ENCODE peak calls at places on chromosome 21, in four cellular contexts. O is heart right ventricle, U is body of pancreas, A is AG04450. E is an unnamed sample.

GRCh38 chr21:28644762-28645161 is 347.9 kb downstream of the LTN1 start:
- DNase-seq in O (no peak), U (no peak), A (no peak), E (no peak)

GRCh38 chr21:28442624-28443023 is 550.1 kb downstream of the LTN1 start:
- DNase-seq in O (no peak), U (no peak), A (no peak), E (no peak)

GRCh38 chr21:32566990-32567389 is 18.3 kb downstream of the TCP10L start:
- DNase-seq in A (no peak), U (no peak), O (no peak), E (no peak)

GRCh38 chr21:16592399-16592798 is 862.6 kb downstream of the USP25 start:
- DNase-seq in U (no peak), O (no peak), A (no peak), E (no peak)

GRCh38 chr21:20882462-20883415 is 115.5 kb upstream of the NCAM2 start:
- DNase-seq in A (no peak), O (no peak), U (peak), E (peak)

GRCh38 chr21:32048353-32048752 is 175.5 kb downstream of the HUNK start:
- DNase-seq in O (no peak), U (no peak), A (no peak), E (peak)

GRCh38 chr21:42047821-42048613 is 23.1 kb upstream of the UMODL1 start:
- DNase-seq in A (peak), O (peak), U (peak), E (no peak)

GRCh38 chr21:29164330-29164942 is 34.0 kb downstream of the MAP3K7CL start:
- DNase-seq in A (no peak), U (no peak), O (no peak), E (no peak)

GRCh38 chr21:46532080-46532479 is 72.8 kb downstream of the S100B start:
- DNase-seq in A (no peak), U (no peak), O (no peak), E (no peak)

GRCh38 chr21:16522512-16522911 is 792.7 kb downstream of the USP25 start:
- DNase-seq in U (no peak), A (peak), O (no peak), E (no peak)

GRCh38 chr21:15023782-15024181 is 41.0 kb downstream of the NRIP1 start:
- DNase-seq in A (no peak), O (no peak), U (no peak), E (no peak)

GRCh38 chr21:27796106-27796505 is 829.2 kb upstream of the ADAMTS5 start:
- DNase-seq in O (no peak), U (no peak), A (peak), E (no peak)

GRCh38 chr21:16085436-16085835 is 355.7 kb downstream of the USP25 start:
- DNase-seq in U (no peak), A (no peak), O (no peak), E (no peak)

GRCh38 chr21:28761709-28762356 is 230.8 kb downstream of the LTN1 start:
- DNase-seq in O (no peak), U (no peak), A (no peak), E (no peak)

GRCh38 chr21:32559004-32559610 is 26.2 kb downstream of the TCP10L start:
- DNase-seq in O (no peak), U (no peak), A (no peak), E (peak)

GRCh38 chr21:31554511-31555022 is 104.9 kb upstream of the SOD1 start:
- DNase-seq in A (no peak), O (no peak), U (no peak), E (peak)

GRCh38 chr21:34018910-34019309 is 54.5 kb upstream of the MRPS6 start:
- DNase-seq in A (no peak), O (no peak), U (no peak), E (no peak)
- H3K27ac ChIP-seq in A (no peak), O (no peak), U (no peak), E (no peak)

GRCh38 chr21:38806153-38806941 is 618 bp downstream of the ETS2 start:
- DNase-seq in A (no peak), O (peak), U (peak), E (peak)
- H3K27ac ChIP-seq in A (peak), O (peak), U (peak), E (no peak)

DNA sequence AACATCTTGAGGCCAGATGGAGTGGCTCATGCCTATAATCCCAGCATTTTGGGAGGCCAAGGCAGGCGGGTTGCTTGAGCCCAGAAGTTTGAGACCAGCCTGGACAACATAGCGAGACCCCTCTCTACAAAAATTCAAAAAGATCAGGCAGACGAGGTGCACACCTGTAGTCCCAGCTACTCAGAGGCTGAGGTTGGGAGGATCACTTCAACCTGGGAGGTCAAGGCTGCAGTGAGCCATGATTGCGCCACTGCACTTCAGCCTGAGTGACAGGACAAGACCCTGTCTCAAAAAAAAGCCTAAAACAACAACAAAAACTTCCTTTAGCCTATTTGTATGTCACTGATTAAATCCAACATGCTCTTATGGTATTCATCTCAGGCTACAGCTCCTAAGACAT is 6.8 kb upstream of the DOP1B start:
- DNase-seq in A (no peak), U (no peak), O (no peak), E (no peak)
- H3K27ac ChIP-seq in A (peak), U (peak), O (peak), E (peak)

DNA sequence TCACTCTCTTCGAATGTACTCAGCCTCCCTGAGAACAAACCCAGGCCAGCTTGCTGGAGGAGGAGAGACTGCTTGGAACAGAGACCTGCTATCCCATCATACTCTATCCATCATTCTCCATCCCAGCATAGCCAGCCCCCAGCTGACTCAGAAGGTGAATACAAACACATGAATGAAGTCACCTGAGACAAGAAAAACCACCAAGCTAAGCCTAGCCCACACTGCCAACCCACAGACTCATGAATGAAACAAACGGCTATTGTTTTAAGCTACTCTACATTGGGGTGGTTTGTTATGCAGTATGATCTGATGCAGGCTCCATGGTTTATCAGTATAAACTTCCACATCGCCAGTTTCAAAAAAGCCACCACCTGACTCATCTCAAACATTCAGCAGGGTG is 395.6 kb downstream of the SETD4 start:
- DNase-seq in O (no peak), A (no peak), U (no peak), E (no peak)
- H3K27ac ChIP-seq in O (no peak), A (no peak), U (no peak), E (no peak)

DNA sequence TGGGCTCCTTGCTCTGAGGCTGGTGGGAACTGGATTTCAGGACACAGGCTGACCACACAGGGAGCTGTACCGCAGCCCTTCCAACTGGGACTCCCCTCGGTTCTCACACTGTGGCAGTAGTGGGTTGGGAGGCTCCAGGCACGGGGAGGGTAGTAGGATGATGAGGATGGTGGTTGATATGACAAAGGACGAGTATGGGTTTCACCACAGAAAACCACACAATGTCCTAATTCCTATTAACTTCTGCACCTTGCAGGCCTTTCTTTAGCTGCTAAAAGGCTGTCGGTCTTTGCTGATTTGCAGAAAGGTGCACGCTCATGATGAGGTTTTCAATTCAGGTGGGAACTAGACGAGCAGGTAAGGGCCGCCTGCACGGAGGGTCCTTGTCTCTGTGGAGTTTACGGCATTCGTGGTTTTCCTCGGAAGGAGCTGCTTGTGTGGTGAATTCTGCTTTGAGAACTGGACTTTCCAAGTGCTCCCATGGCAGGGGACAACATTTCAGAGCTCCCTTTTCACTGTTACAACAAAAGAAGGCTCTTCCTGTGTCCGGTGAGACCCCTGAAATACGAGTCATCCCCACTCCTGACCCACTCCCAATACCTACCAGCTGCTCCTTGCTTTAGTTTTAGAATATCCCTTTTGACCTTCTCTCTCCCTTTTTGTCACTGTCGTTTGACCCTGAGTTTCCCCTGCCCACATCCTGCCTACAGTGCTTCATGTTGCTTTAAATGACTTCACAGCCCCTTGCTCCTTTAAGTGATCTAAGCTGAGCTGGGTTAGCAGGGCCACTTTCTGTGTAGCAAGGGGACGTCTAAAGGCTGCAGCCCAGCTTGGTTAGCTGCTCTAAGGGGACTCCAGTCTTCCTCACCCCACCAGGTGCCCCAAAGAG is 125.1 kb downstream of the MRPS6 start:
- DNase-seq in U (no peak), O (no peak), A (no peak), E (no peak)
- H3K27ac ChIP-seq in U (no peak), O (no peak), A (no peak), E (no peak)

GRCh38 chr21:45286671-45287437 is 841 bp downstream of the POFUT2 start:
- DNase-seq in A (no peak), O (peak), U (peak), E (peak)

GRCh38 chr21:45289655-45290515 is 2.2 kb upstream of the POFUT2 start:
- DNase-seq in O (peak), A (no peak), U (peak), E (peak)

GRCh38 chr21:45287438-45288391 is at the start of gene POFUT2:
- DNase-seq in A (peak), O (peak), U (peak), E (peak)

GRCh38 chr21:45289134-45289533 is 1.4 kb upstream of the POFUT2 start:
- DNase-seq in U (no peak), O (no peak), A (no peak), E (no peak)

DNA sequence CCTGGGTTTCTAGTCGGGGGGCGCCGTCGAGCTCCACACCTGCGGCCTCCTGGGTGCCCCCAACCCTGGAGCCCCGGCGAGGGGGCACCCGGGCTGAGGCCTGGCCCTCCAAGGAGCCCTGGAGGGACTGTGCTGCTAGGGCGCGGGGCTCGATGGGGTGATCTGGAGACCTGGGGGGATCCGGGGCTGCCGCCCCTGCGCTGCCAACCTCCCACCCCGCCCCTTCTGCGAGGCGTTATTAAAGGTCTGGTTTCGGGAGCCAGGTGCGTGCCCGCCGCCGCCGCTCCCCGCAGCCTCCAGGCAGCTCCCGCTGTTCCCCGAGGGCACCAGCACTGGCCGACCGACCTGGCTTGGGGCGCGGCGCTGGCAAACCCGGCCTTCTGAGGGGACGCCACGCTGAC is 746 bp upstream of the POFUT2 start:
- DNase-seq in U (no peak), A (no peak), O (peak), E (peak)
- H3K27ac ChIP-seq in U (peak), A (no peak), O (peak), E (no peak)

DNA sequence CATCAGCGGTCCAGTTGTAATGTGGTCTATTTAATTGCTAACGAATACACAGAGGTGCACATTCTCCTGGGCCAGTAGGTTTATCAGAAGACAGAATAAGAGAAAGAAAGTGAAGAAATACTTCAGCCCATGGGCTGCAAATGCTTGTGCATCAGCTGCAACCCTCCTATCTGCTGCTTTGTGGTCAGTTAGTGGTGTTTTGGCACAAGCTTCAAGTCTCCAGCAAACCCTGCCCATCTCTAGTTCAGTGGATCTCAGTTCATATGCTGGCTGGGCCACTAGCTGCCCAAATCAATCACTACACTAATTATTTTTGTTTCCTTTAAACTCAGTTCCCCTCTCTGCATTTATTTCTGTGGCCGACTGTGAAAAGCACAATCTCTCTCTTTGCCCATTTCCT is 124.2 kb downstream of the KCNJ6 start:
- DNase-seq in A (no peak), O (no peak), U (no peak), E (no peak)
- H3K27ac ChIP-seq in A (no peak), O (no peak), U (no peak), E (no peak)

DNA sequence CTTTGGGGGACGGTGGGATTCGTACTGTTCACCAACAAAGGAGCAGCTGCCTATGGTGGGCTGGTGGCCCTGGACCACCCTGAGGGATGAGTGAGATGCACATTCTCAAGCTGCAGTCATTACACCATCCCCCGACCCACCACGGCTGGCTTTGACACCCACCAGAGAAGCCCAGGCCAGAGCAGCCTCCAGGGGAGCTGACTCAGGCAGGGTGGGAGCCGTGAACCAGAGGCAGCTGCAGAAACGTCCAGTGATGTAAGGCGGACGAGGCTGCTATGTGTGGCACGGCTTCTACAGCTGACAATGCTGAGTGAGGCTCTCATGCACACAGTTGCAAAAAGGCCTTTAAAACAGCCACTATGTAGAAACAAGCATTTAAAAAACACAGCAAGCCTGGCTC is 40.1 kb downstream of the CHAF1B start:
- DNase-seq in U (no peak), O (no peak), A (peak), E (no peak)
- H3K27ac ChIP-seq in U (no peak), O (no peak), A (peak), E (no peak)